ENCODE peak calls at places on chromosome 15, in nine cellular contexts. O is PC-9; L is CD4-positive, alpha-beta T cell; Z is stimulated activated effector memory CD8-positive, alpha-beta T cell treated with anti-CD3 and anti-CD28 coated beads, Interleukin-12 subunit alpha, Interleukin-12 subunit beta, amount 100 ng/mL, for 72 hours; M is GM12865; T is NCI-H2081; V is MM.1S; R is mesendoderm; S is germinal center. Y is an unnamed sample.

GRCh38 chr15:83892498-83892897 is 238.6 kb downstream of the ADAMTSL3 start:
- DNase-seq in O (no peak), L (no peak), Z (no peak), M (no peak), T (no peak), V (no peak), R (no peak), S (no peak), Y (no peak)

GRCh38 chr15:31470756-31471155 is 144.1 kb downstream of the KLF13 start:
- DNase-seq in O (no peak), L (no peak), Z (no peak), M (peak), T (no peak), V (no peak), R (no peak), S (no peak), Y (no peak)

GRCh38 chr15:68384451-68385239 is 47.3 kb downstream of the ITGA11 start:
- DNase-seq in O (no peak), L (no peak), Z (no peak), M (no peak), T (no peak), V (no peak), R (no peak), S (no peak), Y (peak)

GRCh38 chr15:74482661-74483060 is 21.7 kb upstream of the UBL7 start:
- DNase-seq in O (no peak), L (no peak), Z (no peak), M (no peak), T (no peak), V (no peak), R (peak), S (no peak), Y (no peak)

GRCh38 chr15:37134699-37135131 is 34.4 kb upstream of the MEIS2 start:
- DNase-seq in O (no peak), L (no peak), Z (no peak), M (peak), T (peak), V (peak), R (peak), S (peak), Y (no peak)

GRCh38 chr15:70783041-70783440 is 19.7 kb upstream of the UACA start:
- DNase-seq in O (no peak), L (no peak), Z (no peak), M (no peak), T (no peak), V (no peak), R (no peak), S (no peak), Y (no peak)

GRCh38 chr15:39455502-39455991 is 125.3 kb upstream of the THBS1 start:
- DNase-seq in O (peak), L (no peak), Z (no peak), M (peak), T (no peak), V (no peak), R (no peak), S (no peak), Y (no peak)

GRCh38 chr15:89777073-89777820 is 1.1 kb downstream of the MESP2 start:
- DNase-seq in O (no peak), L (no peak), Z (no peak), M (no peak), T (no peak), V (no peak), R (no peak), S (no peak), Y (no peak)

GRCh38 chr15:45534821-45535220 is 12.3 kb upstream of the SLC30A4 start:
- DNase-seq in O (no peak), L (no peak), Z (no peak), M (no peak), T (no peak), V (no peak), R (no peak), S (no peak), Y (no peak)

GRCh38 chr15:66261056-66261455 is 7.5 kb upstream of the MEGF11 start:
- DNase-seq in O (no peak), L (no peak), Z (no peak), M (no peak), T (peak), V (no peak), R (no peak), S (no peak), Y (no peak)

GRCh38 chr15:81297147-81297572 is 26.8 kb downstream of the STARD5 start:
- DNase-seq in O (peak), L (no peak), Z (no peak), M (no peak), T (no peak), V (no peak), R (no peak), S (no peak), Y (peak)

GRCh38 chr15:62209322-62209721 is 44.2 kb upstream of the C2CD4B start:
- DNase-seq in O (no peak), L (no peak), Z (no peak), M (no peak), T (no peak), V (no peak), R (peak), S (no peak), Y (no peak)

GRCh38 chr15:34810455-34811146 is 15.3 kb upstream of the ACTC1 start:
- DNase-seq in O (peak), L (no peak), Z (no peak), M (no peak), T (no peak), V (no peak), R (peak), S (no peak), Y (no peak)

GRCh38 chr15:79609501-79609900 is 177.4 kb downstream of the MINAR1 start:
- DNase-seq in O (no peak), L (no peak), Z (no peak), M (no peak), T (no peak), V (no peak), R (no peak), S (no peak), Y (no peak)

GRCh38 chr15:41874736-41875135 is 19.1 kb downstream of the SPTBN5 start:
- DNase-seq in O (no peak), L (no peak), Z (no peak), M (no peak), T (no peak), V (no peak), R (no peak), S (no peak), Y (no peak)

GRCh38 chr15:42674472-42674871 is 62.5 kb downstream of the CDAN1 start:
- DNase-seq in O (no peak), L (no peak), Z (no peak), M (no peak), T (no peak), V (no peak), R (no peak), S (no peak), Y (no peak)

GRCh38 chr15:88630798-88631463 is 7.9 kb upstream of the ISG20 start:
- DNase-seq in O (no peak), L (no peak), Z (no peak), M (no peak), T (no peak), V (no peak), R (no peak), S (no peak), Y (no peak)

GRCh38 chr15:85755471-85755870 is 39.3 kb downstream of the KLHL25 start:
- DNase-seq in O (no peak), L (no peak), Z (no peak), M (no peak), T (no peak), V (no peak), R (no peak), S (no peak), Y (no peak)

GRCh38 chr15:78321041-78321570 is 19.0 kb upstream of the CRABP1 start:
- DNase-seq in O (no peak), L (no peak), Z (no peak), M (no peak), T (no peak), V (no peak), R (no peak), S (no peak), Y (no peak)

GRCh38 chr15:93247466-93248121 is 158.6 kb upstream of the RGMA start:
- DNase-seq in O (no peak), L (no peak), Z (no peak), M (no peak), T (no peak), V (no peak), R (no peak), S (no peak), Y (peak)

GRCh38 chr15:71355268-71355667 is 240.0 kb downstream of the THSD4 start:
- DNase-seq in O (no peak), L (no peak), Z (no peak), M (no peak), T (no peak), V (no peak), R (no peak), S (no peak), Y (no peak)

GRCh38 chr15:67885848-67886247 is 46.0 kb upstream of the RNU6-1 start:
- DNase-seq in O (no peak), L (no peak), Z (no peak), M (no peak), T (no peak), V (no peak), R (no peak), S (no peak), Y (no peak)

GRCh38 chr15:22942877-22943276 is 37.3 kb downstream of the CYFIP1 start:
- DNase-seq in O (no peak), L (no peak), Z (no peak), M (no peak), T (no peak), V (no peak), R (no peak), S (no peak), Y (no peak)

GRCh38 chr15:29747837-29748417 is 74.3 kb downstream of the TJP1 start:
- DNase-seq in O (no peak), L (no peak), Z (no peak), M (peak), T (no peak), V (peak), R (no peak), S (no peak), Y (no peak)

GRCh38 chr15:89377842-89378698 is 43.4 kb upstream of the POLG start:
- DNase-seq in O (peak), L (no peak), Z (no peak), M (no peak), T (no peak), V (no peak), R (no peak), S (no peak), Y (no peak)

GRCh38 chr15:62403164-62403809 is 238.2 kb upstream of the C2CD4B start:
- DNase-seq in O (no peak), L (no peak), Z (no peak), M (no peak), T (no peak), V (no peak), R (no peak), S (no peak), Y (no peak)

GRCh38 chr15:44882499-44882968 is 74.0 kb upstream of the TERB2 start:
- DNase-seq in O (no peak), L (no peak), Z (peak), M (peak), T (no peak), V (no peak), R (no peak), S (no peak), Y (no peak)

GRCh38 chr15:55789066-55789660 is 46.2 kb upstream of the PRTG start:
- DNase-seq in O (no peak), L (peak), Z (peak), M (peak), T (no peak), V (peak), R (peak), S (peak), Y (no peak)

GRCh38 chr15:76470691-76471090 is 134.1 kb downstream of the ISL2 start:
- DNase-seq in O (no peak), L (no peak), Z (no peak), M (no peak), T (no peak), V (no peak), R (no peak), S (no peak), Y (no peak)

Y was measured in left lobe of liver.